ENCODE peak calls at places on chromosomes 2 and 18, in seven cellular contexts. X is T-helper 9 cell, L is type B pancreatic cell, Y is activated gamma-delta T cell treated with Interleukin-2 at 50 U/mL for 16 hours, F is C1 segment of cervical spinal cord, T is mesothelial cell of epicardium, G is fibroblast of pulmonary artery. O is an unnamed sample.
A peak's percentile ranks its signal among the peaks of the same experiment; 100 is the strongest.

GRCh38 chr18:61159246-61159645 is 174.0 kb upstream of the CDH20 start:
- DNase-seq in T (no peak), X (no peak), G (no peak), F (no peak), L (no peak), Y (no peak), O (no peak)

GRCh38 chr18:23133860-23134779 is 1.2 kb upstream of the CABLES1 start:
- DNase-seq in F (no peak), T (no peak), L (no peak), G (no peak), X (no peak), Y (no peak), O (no peak)

GRCh38 chr18:40366521-40366920 is 1588.5 kb upstream of the PIK3C3 start:
- DNase-seq in X (no peak), Y (no peak), F (no peak), G (no peak), L (no peak), T (no peak), O (no peak)

GRCh38 chr18:26925313-26925712 is 59.8 kb upstream of the AQP4 start:
- DNase-seq in F (no peak), L (no peak), G (no peak), X (no peak), T (no peak), Y (no peak), O (no peak)

GRCh38 chr18:61398961-61399632 is 65.9 kb downstream of the CDH20 start:
- DNase-seq in L (no peak), T (no peak), G (peak; percentile 51), X (no peak), Y (no peak), F (no peak), O (no peak)

GRCh38 chr18:39721712-39722111 is 2156.1 kb upstream of the CELF4 start:
- DNase-seq in T (no peak), L (no peak), G (no peak), Y (no peak), F (no peak), X (no peak), O (no peak)

GRCh38 chr18:26429535-26429934 is 118.8 kb downstream of the KCTD1 start:
- DNase-seq in X (no peak), Y (no peak), L (no peak), F (no peak), T (no peak), G (peak; percentile 75), O (peak; percentile 47)

GRCh38 chr2:144357623-144358400 is 162.1 kb downstream of the ZEB2 start:
- DNase-seq in L (no peak), X (no peak), Y (no peak), G (peak; percentile 97), F (no peak), T (no peak), O (no peak)

GRCh38 chr2:199707584-199708185 is 143.3 kb downstream of the FTCDNL1 start:
- DNase-seq in F (no peak), Y (no peak), X (no peak), T (no peak), L (no peak), G (no peak), O (no peak)

GRCh38 chr18:51513525-51513924 is 316.0 kb upstream of the MEX3C start:
- DNase-seq in F (no peak), X (no peak), G (no peak), T (no peak), L (no peak), Y (no peak), O (no peak)

GRCh38 chr2:9972621-9973445 is 21.3 kb downstream of the GRHL1 start:
- DNase-seq in L (no peak), F (no peak), G (peak; percentile 47), T (no peak), Y (no peak), X (no peak), O (no peak)

GRCh38 chr2:11310212-11310611 is 34.2 kb downstream of the ROCK2 start:
- DNase-seq in G (peak; percentile 37), F (no peak), X (no peak), T (no peak), L (no peak), Y (no peak), O (no peak)

GRCh38 chr2:128195435-128195984 is 104.5 kb downstream of the UGGT1 start:
- DNase-seq in F (no peak), Y (no peak), T (no peak), X (no peak), G (no peak), L (no peak), O (no peak)